ENCODE peak calls at places on chromosomes 3 and 15, in four cellular contexts. J is brain microvascular endothelial cell, C is astrocyte of the spinal cord, K is gastrocnemius medialis. T is an unnamed sample.

GRCh38 chr3:29576181-29576580 is 295.3 kb downstream of the RBMS3 start:
- DNase-seq in J (no peak), C (no peak), K (no peak), T (no peak)

GRCh38 chr3:37590328-37591079 is 271.2 kb upstream of the CTDSPL start:
- DNase-seq in J (no peak), C (no peak), K (peak), T (no peak)

GRCh38 chr3:47113669-47114365 is 50.1 kb downstream of the SETD2 start:
- DNase-seq in J (peak), C (peak), K (no peak), T (no peak)

GRCh38 chr3:129234441-129234840 is 15.0 kb upstream of the COPG1 start:
- DNase-seq in J (no peak), C (no peak), K (no peak), T (no peak)

GRCh38 chr15:67147410-67147949 is 82.1 kb downstream of the SMAD3 start:
- DNase-seq in J (no peak), C (no peak), K (no peak), T (no peak)

GRCh38 chr3:98994128-98994762 is 92.8 kb upstream of the DCBLD2 start:
- DNase-seq in J (peak), C (peak), K (no peak), T (peak)

GRCh38 chr3:175002732-175003143 is 143.6 kb downstream of the NAALADL2 start:
- DNase-seq in J (peak), C (peak), K (no peak), T (no peak)

GRCh38 chr3:197752107-197752506 is 2.4 kb downstream of the FYTTD1 start:
- DNase-seq in J (no peak), C (no peak), K (no peak), T (no peak)

GRCh38 chr3:130384547-130384946 is 39.1 kb downstream of the COL6A5 start:
- DNase-seq in J (no peak), C (no peak), K (no peak), T (no peak)

GRCh38 chr15:51108933-51109550 is 14.3 kb upstream of the TNFAIP8L3 start:
- DNase-seq in J (peak), C (peak), K (peak), T (no peak)

GRCh38 chr3:147099076-147099475 is 307.3 kb downstream of the ZIC4 start:
- DNase-seq in J (no peak), C (no peak), K (no peak), T (no peak)

GRCh38 chr3:4979401-4980228 is at the start of gene BHLHE40:
- DNase-seq in J (no peak), C (no peak), K (peak), T (no peak)

GRCh38 chr3:73432021-73432722 is 192.6 kb downstream of the PDZRN3 start:
- DNase-seq in J (peak), C (peak), K (no peak), T (no peak)

GRCh38 chr3:105649469-105649868 is 219.3 kb downstream of the CBLB start:
- DNase-seq in J (no peak), C (no peak), K (no peak), T (no peak)

GRCh38 chr15:59260090-59260489 is 53.4 kb downstream of the LDHAL6B start:
- DNase-seq in J (no peak), C (no peak), K (no peak), T (no peak)

GRCh38 chr3:105708980-105709379 is 159.8 kb downstream of the CBLB start:
- DNase-seq in J (no peak), C (no peak), K (no peak), T (no peak)

GRCh38 chr3:50365080-50365841 is 5.9 kb upstream of the TMEM115 start:
- DNase-seq in J (peak), C (peak), K (peak), T (peak)

GRCh38 chr15:66703540-66703941 is 1.5 kb downstream of the SMAD6 start:
- DNase-seq in J (peak), C (no peak), K (peak), T (no peak)

GRCh38 chr15:52143862-52144261 is 31.3 kb upstream of the BCL2L10 start:
- DNase-seq in J (peak), C (peak), K (no peak), T (no peak)

GRCh38 chr3:148697311-148698189 is at the start of gene AGTR1:
- DNase-seq in J (peak), C (peak), K (peak), T (no peak)

GRCh38 chr3:100004931-100005330 is 109.4 kb downstream of the FILIP1L start:
- DNase-seq in J (no peak), C (no peak), K (no peak), T (no peak)

T was measured in NCI-H2081 treated with DMSO at 0.1 percent for 48 hours.